ENCODE peak calls at places on chromosomes 12 and 14, in nine cellular contexts. X is SW 1271; W is suprapubic skin; R is activated naive CD8-positive, alpha-beta T cell treated with anti-CD3 and anti-CD28 coated beads, Interleukin-2, amount 10 ng/mL, durations not matched to agents 7 days and 5 days; Q is NCI-H510A; Y is activated naive CD4-positive, alpha-beta T cell; F is EL; B is stimulated activated effector memory CD8-positive, alpha-beta T cell treated with anti-CD3 and anti-CD28 coated beads, Interleukin-12 subunit alpha, Interleukin-12 subunit beta, amount 100 ng/mL, for 72 hours; S is dorsolateral prefrontal cortex. C is an unnamed sample.

GRCh38 chr12:52956987-52957386 is 8.1 kb downstream of the KRT18 start:
- DNase-seq in X (no peak), W (no peak), R (no peak), Q (peak), Y (no peak), F (no peak), B (no peak), S (no peak), C (no peak)

GRCh38 chr12:49091836-49092085 is 2.8 kb downstream of the DHH start:
- DNase-seq in X (no peak), W (no peak), R (no peak), Q (no peak), Y (no peak), F (no peak), B (no peak), S (no peak), C (no peak)

GRCh38 chr14:64544607-64545312 is 4.2 kb downstream of the HSPA2 start:
- DNase-seq in X (no peak), W (no peak), R (no peak), Q (no peak), Y (no peak), F (no peak), B (no peak), S (no peak), C (no peak)

GRCh38 chr14:72741836-72742681 is 151.8 kb downstream of the DPF3 start:
- DNase-seq in X (no peak), W (no peak), R (no peak), Q (no peak), Y (no peak), F (no peak), B (no peak), S (no peak), C (no peak)

GRCh38 chr14:50320279-50320678 is 8.2 kb downstream of the DMAC2L start:
- DNase-seq in X (no peak), W (no peak), R (no peak), Q (no peak), Y (no peak), F (peak), B (no peak), S (no peak), C (no peak)

GRCh38 chr12:1933342-1933992 is 15.0 kb upstream of the CACNA2D4 start:
- DNase-seq in X (no peak), W (peak), R (no peak), Q (no peak), Y (no peak), F (no peak), B (no peak), S (peak), C (no peak)

GRCh38 chr12:115294443-115295133 is 610.6 kb upstream of the TBX3 start:
- DNase-seq in X (no peak), W (no peak), R (no peak), Q (no peak), Y (no peak), F (peak), B (no peak), S (no peak), C (no peak)

GRCh38 chr12:110149104-110149660 is 25.0 kb downstream of the IFT81 start:
- DNase-seq in X (no peak), W (no peak), R (no peak), Q (no peak), Y (no peak), F (no peak), B (no peak), S (no peak), C (no peak)

GRCh38 chr12:64625243-64626077 is 15.2 kb downstream of the RASSF3 start:
- DNase-seq in X (peak), W (no peak), R (no peak), Q (peak), Y (no peak), F (peak), B (no peak), S (no peak), C (peak)

GRCh38 chr12:76535170-76535569 is 24.4 kb downstream of the OSBPL8 start:
- DNase-seq in X (no peak), W (no peak), R (no peak), Q (no peak), Y (no peak), F (no peak), B (no peak), S (no peak), C (no peak)

GRCh38 chr12:18382486-18382885 is 121.2 kb downstream of the PIK3C2G start:
- DNase-seq in X (no peak), W (no peak), R (no peak), Q (no peak), Y (no peak), F (peak), B (no peak), S (no peak), C (no peak)

GRCh38 chr12:101053203-101053602 is 156.8 kb downstream of the SLC5A8 start:
- DNase-seq in X (no peak), W (no peak), R (no peak), Q (no peak), Y (no peak), F (no peak), B (no peak), S (no peak), C (no peak)

GRCh38 chr14:84343637-84344036 is 1186.3 kb upstream of the FLRT2 start:
- DNase-seq in X (no peak), W (no peak), R (no peak), Q (no peak), Y (no peak), F (no peak), B (no peak), S (no peak), C (no peak)

GRCh38 chr14:34997762-34998161 is 15.0 kb downstream of the SRP54 start:
- DNase-seq in X (no peak), W (no peak), R (no peak), Q (no peak), Y (no peak), F (no peak), B (no peak), S (no peak), C (no peak)

GRCh38 chr12:3294481-3294911 is 196.5 kb upstream of the PRMT8 start:
- DNase-seq in X (no peak), W (no peak), R (no peak), Q (no peak), Y (no peak), F (no peak), B (no peak), S (no peak), C (no peak)

GRCh38 chr12:127230843-127231260 is 1036.1 kb upstream of the TMEM132C start:
- DNase-seq in X (peak), W (no peak), R (no peak), Q (no peak), Y (no peak), F (peak), B (no peak), S (no peak), C (no peak)

GRCh38 chr12:93122569-93123091 is 193.5 kb upstream of the EEA1 start:
- DNase-seq in X (no peak), W (no peak), R (no peak), Q (no peak), Y (no peak), F (no peak), B (no peak), S (no peak), C (no peak)

GRCh38 chr14:72594099-72594901 is 299.6 kb downstream of the DPF3 start:
- DNase-seq in X (no peak), W (no peak), R (peak), Q (no peak), Y (no peak), F (no peak), B (peak), S (no peak), C (peak)

GRCh38 chr12:54933381-54933780 is 51.2 kb downstream of the TESPA1 start:
- DNase-seq in X (no peak), W (no peak), R (no peak), Q (no peak), Y (no peak), F (peak), B (no peak), S (no peak), C (no peak)

GRCh38 chr14:102086346-102086971 is 385 bp downstream of the HSP90AA1 start:
- DNase-seq in X (no peak), W (no peak), R (no peak), Q (peak), Y (peak), F (peak), B (no peak), S (peak), C (peak)

GRCh38 chr12:42296503-42297109 is 29.3 kb downstream of the ZCRB1 start:
- DNase-seq in X (no peak), W (no peak), R (no peak), Q (no peak), Y (no peak), F (peak), B (no peak), S (no peak), C (no peak)

GRCh38 chr12:113103756-113104450 is 31.7 kb downstream of the RASAL1 start:
- DNase-seq in X (no peak), W (no peak), R (peak), Q (no peak), Y (peak), F (no peak), B (peak), S (peak), C (peak)

GRCh38 chr14:75562048-75562447 is 16.4 kb upstream of the FLVCR2 start:
- DNase-seq in X (no peak), W (no peak), R (no peak), Q (no peak), Y (no peak), F (peak), B (peak), S (no peak), C (peak)

GRCh38 chr12:79841878-79842265 is 93.0 kb downstream of the PPP1R12A start:
- DNase-seq in X (no peak), W (no peak), R (no peak), Q (no peak), Y (no peak), F (no peak), B (no peak), S (no peak), C (no peak)

GRCh38 chr12:119208626-119209061 is 29.9 kb downstream of the HSPB8 start:
- DNase-seq in X (no peak), W (peak), R (no peak), Q (peak), Y (no peak), F (peak), B (no peak), S (peak), C (no peak)

GRCh38 chr14:68312884-68313725 is 479.8 kb downstream of the ZFP36L1 start:
- DNase-seq in X (no peak), W (no peak), R (no peak), Q (no peak), Y (no peak), F (no peak), B (no peak), S (no peak), C (peak)

GRCh38 chr12:44148936-44149335 is 313.1 kb downstream of the TMEM117 start:
- DNase-seq in X (no peak), W (no peak), R (no peak), Q (no peak), Y (no peak), F (no peak), B (no peak), S (no peak), C (no peak)

GRCh38 chr14:89550761-89551283 is 133.8 kb upstream of the FOXN3 start:
- DNase-seq in X (no peak), W (no peak), R (no peak), Q (no peak), Y (no peak), F (no peak), B (no peak), S (no peak), C (no peak)

GRCh38 chr12:70366581-70367267 is 634 bp downstream of the KCNMB4 start:
- DNase-seq in X (peak), W (no peak), R (peak), Q (peak), Y (peak), F (peak), B (peak), S (peak), C (peak)

GRCh38 chr12:128817115-128818015 is 6.4 kb downstream of the SLC15A4 start:
- DNase-seq in X (no peak), W (no peak), R (no peak), Q (peak), Y (no peak), F (peak), B (no peak), S (no peak), C (no peak)

GRCh38 chr12:8564656-8565055 is 24.0 kb upstream of the CLEC4E start:
- DNase-seq in X (no peak), W (no peak), R (no peak), Q (no peak), Y (no peak), F (no peak), B (no peak), S (no peak), C (no peak)